ENCODE peak calls at places on chromosomes 12 and 14, in five cellular contexts. B, M, C, G and W are unnamed samples.

GRCh38 chr14:77151918-77152588 is 10.5 kb upstream of the ZDHHC22 start:
- DNase-seq in B (peak), M (no peak), C (no peak), G (no peak), W (peak)

GRCh38 chr12:45407188-45407850 is 191.4 kb downstream of the ANO6 start:
- DNase-seq in B (no peak), M (no peak), C (no peak), G (no peak), W (peak)

GRCh38 chr14:104135904-104136471 is 2.4 kb upstream of the KIF26A start:
- DNase-seq in B (no peak), M (no peak), C (peak), G (no peak), W (no peak)

GRCh38 chr14:104104006-104104901 is 18.8 kb downstream of the ASPG start:
- DNase-seq in B (no peak), M (no peak), C (peak), G (no peak), W (no peak)

GRCh38 chr12:56315256-56315625 is 547 bp downstream of the CNPY2 start:
- DNase-seq in B (no peak), M (no peak), C (no peak), G (no peak), W (peak)

GRCh38 chr14:51240804-51241380 is 845 bp downstream of the TMX1 start:
- DNase-seq in B (no peak), M (no peak), C (no peak), G (no peak), W (no peak)

GRCh38 chr12:124190301-124191023 is 104.4 kb upstream of the RFLNA start:
- DNase-seq in B (no peak), M (no peak), C (no peak), G (no peak), W (no peak)

GRCh38 chr14:25108959-25109358 is 59.0 kb upstream of the STXBP6 start:
- DNase-seq in B (no peak), M (peak), C (no peak), G (no peak), W (no peak)

GRCh38 chr14:101733211-101733610 is 28.3 kb upstream of the PPP2R5C start:
- DNase-seq in B (no peak), M (no peak), C (no peak), G (no peak), W (peak)

GRCh38 chr14:105050551-105050897 is 14.7 kb downstream of the GPR132 start:
- DNase-seq in B (no peak), M (peak), C (no peak), G (no peak), W (peak)

GRCh38 chr14:99093532-99094517 is 178.2 kb downstream of the BCL11B start:
- DNase-seq in B (no peak), M (no peak), C (peak), G (no peak), W (no peak)

GRCh38 chr14:87524011-87524410 is 469.0 kb downstream of the GALC start:
- DNase-seq in B (no peak), M (no peak), C (no peak), G (no peak), W (no peak)

GRCh38 chr12:104063712-104064030 is 660 bp upstream of the HCFC2 start:
- DNase-seq in B (no peak), M (no peak), C (no peak), G (peak), W (peak)

GRCh38 chr12:54598966-54599365 is 10.5 kb upstream of the PPP1R1A start:
- DNase-seq in B (no peak), M (no peak), C (no peak), G (no peak), W (no peak)

GRCh38 chr12:132311201-132311915 is 18.0 kb downstream of the GALNT9 start:
- DNase-seq in B (no peak), M (no peak), C (no peak), G (no peak), W (no peak)
- TF ChIP-seq HDAC2 in B (no peak), M (no peak), C (no peak), G (no peak), W (no peak)

GRCh38 chr12:119715268-119715620 is 47.3 kb downstream of the PRKAB1 start:
- DNase-seq in B (no peak), M (peak), C (no peak), G (no peak), W (no peak)
- TF ChIP-seq HDAC2 in B (no peak), M (no peak), C (no peak), G (no peak), W (no peak)

DNA sequence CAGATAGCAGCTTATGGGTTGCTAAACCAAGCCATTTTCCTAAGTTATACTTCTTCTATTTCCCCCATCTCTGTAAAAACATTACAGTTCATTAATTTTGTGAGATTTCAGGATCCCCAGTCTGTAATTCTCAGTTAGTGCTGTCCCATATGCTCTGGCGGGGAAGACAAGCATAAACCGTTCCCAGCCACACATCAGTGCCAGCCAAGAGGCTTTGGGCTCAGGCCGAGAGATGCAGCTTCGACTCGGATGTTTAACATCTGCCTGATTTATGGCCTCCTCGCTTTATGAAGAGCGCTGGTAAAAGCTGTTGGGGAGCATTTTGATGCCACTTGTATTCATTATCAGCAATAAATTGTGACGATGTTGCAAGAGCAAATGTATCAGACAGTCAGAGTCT is 349.1 kb upstream of the CCDC196 start:
- DNase-seq in B (no peak), M (no peak), C (no peak), G (no peak), W (no peak)
- TF ChIP-seq HDAC2 in B (no peak), M (no peak), C (no peak), G (no peak), W (no peak)

GRCh38 chr12:232731-233614 is 19.0 kb upstream of the SLC6A12 start:
- DNase-seq in B (no peak), M (no peak), C (no peak), G (no peak), W (no peak)
- TF ChIP-seq HDAC2 in B (no peak), M (no peak), C (no peak), G (no peak), W (no peak)

GRCh38 chr12:10497602-10498001 is 8.1 kb upstream of the EIF2S3B start:
- DNase-seq in B (no peak), M (no peak), C (no peak), G (no peak), W (no peak)
- TF ChIP-seq HDAC2 in B (no peak), M (no peak), C (no peak), G (no peak), W (no peak)